ENCODE peak calls at places on chromosomes 1 and 21, in four cellular contexts. I, X, F and U are unnamed samples.

GRCh38 chr1:211643324-211644212 is 31.9 kb downstream of the NEK2 start:
- DNase-seq in I (peak), X (peak), F (peak), U (no peak)

GRCh38 chr1:244022301-244022700 is 28.8 kb upstream of the ZBTB18 start:
- DNase-seq in I (no peak), X (no peak), F (no peak), U (no peak)

GRCh38 chr1:2104621-2105427 is 54.6 kb downstream of the PRKCZ start:
- DNase-seq in I (peak), X (no peak), F (no peak), U (no peak)

GRCh38 chr21:17454315-17455027 is 58.4 kb upstream of the CXADR start:
- DNase-seq in I (no peak), X (peak), F (peak), U (no peak)

GRCh38 chr1:97500696-97501297 is 420.0 kb downstream of the DPYD start:
- DNase-seq in I (no peak), X (no peak), F (no peak), U (no peak)

GRCh38 chr1:221574529-221574928 is 167.4 kb downstream of the DUSP10 start:
- DNase-seq in I (no peak), X (no peak), F (no peak), U (no peak)

GRCh38 chr1:41774486-41774990 is 144.2 kb downstream of the HIVEP3 start:
- DNase-seq in I (no peak), X (no peak), F (no peak), U (no peak)

GRCh38 chr1:226635456-226635941 is 86.9 kb downstream of the STUM start:
- DNase-seq in I (peak), X (peak), F (no peak), U (no peak)

GRCh38 chr1:41500378-41500777 is 15.9 kb upstream of the EDN2 start:
- DNase-seq in I (peak), X (no peak), F (no peak), U (peak)

GRCh38 chr1:234208791-234209190 is 164.5 kb upstream of the COA6 start:
- DNase-seq in I (no peak), X (no peak), F (no peak), U (peak)

GRCh38 chr1:151593651-151594625 is 17.9 kb upstream of the SNX27 start:
- DNase-seq in I (peak), X (peak), F (peak), U (no peak)

GRCh38 chr1:37486680-37487618 is 12.6 kb downstream of the ZC3H12A start:
- DNase-seq in I (peak), X (peak), F (peak), U (no peak)

GRCh38 chr1:89809556-89809955 is 11.3 kb upstream of the LRRC8D start:
- DNase-seq in I (no peak), X (no peak), F (no peak), U (no peak)

GRCh38 chr1:202259705-202260104 is 66.1 kb downstream of the LGR6 start:
- DNase-seq in I (peak), X (no peak), F (no peak), U (no peak)

GRCh38 chr1:165632491-165632890 is 1.5 kb downstream of the MGST3 start:
- DNase-seq in I (no peak), X (no peak), F (no peak), U (no peak)

GRCh38 chr1:158002630-158003408 is 9.4 kb downstream of the KIRREL1 start:
- DNase-seq in I (no peak), X (no peak), F (no peak), U (no peak)

GRCh38 chr1:58266242-58266641 is 280.3 kb downstream of the OMA1 start:
- DNase-seq in I (no peak), X (no peak), F (no peak), U (no peak)

GRCh38 chr1:101310484-101310883 is 73.7 kb downstream of the S1PR1 start:
- DNase-seq in I (no peak), X (peak), F (no peak), U (no peak)

GRCh38 chr1:62311473-62311943 is 7.7 kb downstream of the KANK4 start:
- DNase-seq in I (no peak), X (no peak), F (no peak), U (no peak)

GRCh38 chr1:219806642-219807041 is 121.7 kb downstream of the SLC30A10 start:
- DNase-seq in I (no peak), X (no peak), F (no peak), U (no peak)

GRCh38 chr1:178052650-178053461 is 41.0 kb upstream of the RASAL2 start:
- DNase-seq in I (no peak), X (no peak), F (no peak), U (no peak)

GRCh38 chr21:45102391-45102932 is 28.1 kb downstream of the ADARB1 start:
- DNase-seq in I (no peak), X (no peak), F (peak), U (no peak)

GRCh38 chr1:109762821-109763645 is 690 bp downstream of the EPS8L3 start:
- DNase-seq in I (peak), X (no peak), F (no peak), U (no peak)

GRCh38 chr1:11893907-11894251 is 32.3 kb downstream of the KIAA2013 start:
- DNase-seq in I (no peak), X (peak), F (peak), U (no peak)

GRCh38 chr1:26734501-26735058 is 38.8 kb downstream of the ARID1A start:
- DNase-seq in I (no peak), X (no peak), F (no peak), U (no peak)

GRCh38 chr1:46370214-46370633 is 23.9 kb upstream of the FAAH start:
- DNase-seq in I (no peak), X (no peak), F (peak), U (peak)

GRCh38 chr1:2258122-2258812 is 30.1 kb downstream of the SKI start:
- DNase-seq in I (peak), X (no peak), F (no peak), U (no peak)

GRCh38 chr1:232414100-232414499 is 215.8 kb downstream of the SIPA1L2 start:
- DNase-seq in I (no peak), X (no peak), F (no peak), U (no peak)

GRCh38 chr1:204726478-204726877 is 40.9 kb upstream of the LRRN2 start:
- DNase-seq in I (no peak), X (no peak), F (no peak), U (peak)

GRCh38 chr1:185238447-185238846 is 78.6 kb downstream of the IVNS1ABP start:
- DNase-seq in I (no peak), X (peak), F (peak), U (no peak)

GRCh38 chr1:9440261-9440660 is 99.0 kb upstream of the SLC25A33 start:
- DNase-seq in I (no peak), X (no peak), F (no peak), U (no peak)

GRCh38 chr1:9440763-9441194 is 98.5 kb upstream of the SLC25A33 start:
- DNase-seq in I (no peak), X (no peak), F (no peak), U (no peak)

GRCh38 chr1:9437931-9438330 is 101.3 kb upstream of the SLC25A33 start:
- DNase-seq in I (no peak), X (no peak), F (no peak), U (no peak)

GRCh38 chr1:9439074-9439761 is 100.0 kb upstream of the SLC25A33 start:
- DNase-seq in I (no peak), X (no peak), F (no peak), U (no peak)

GRCh38 chr1:9438431-9439073 is 100.7 kb upstream of the SLC25A33 start:
- DNase-seq in I (peak), X (no peak), F (no peak), U (peak)
- H3K27ac ChIP-seq in I (no peak), X (no peak), F (no peak), U (peak)

GRCh38 chr1:17795836-17796645 is 40.9 kb downstream of the ACTL8 start:
- DNase-seq in I (no peak), X (no peak), F (peak), U (no peak)
- H3K27ac ChIP-seq in I (no peak), X (no peak), F (peak), U (no peak)

GRCh38 chr1:32766328-32766972 is 50.7 kb downstream of the YARS1 start:
- DNase-seq in I (peak), X (no peak), F (no peak), U (no peak)

GRCh38 chr1:32765561-32766327 is 51.4 kb downstream of the YARS1 start:
- DNase-seq in I (peak), X (no peak), F (no peak), U (no peak)

GRCh38 chr1:32768110-32768857 is 48.9 kb downstream of the YARS1 start:
- DNase-seq in I (peak), X (no peak), F (no peak), U (no peak)

GRCh38 chr1:32767641-32768040 is 49.5 kb downstream of the YARS1 start:
- DNase-seq in I (peak), X (no peak), F (no peak), U (no peak)

DNA sequence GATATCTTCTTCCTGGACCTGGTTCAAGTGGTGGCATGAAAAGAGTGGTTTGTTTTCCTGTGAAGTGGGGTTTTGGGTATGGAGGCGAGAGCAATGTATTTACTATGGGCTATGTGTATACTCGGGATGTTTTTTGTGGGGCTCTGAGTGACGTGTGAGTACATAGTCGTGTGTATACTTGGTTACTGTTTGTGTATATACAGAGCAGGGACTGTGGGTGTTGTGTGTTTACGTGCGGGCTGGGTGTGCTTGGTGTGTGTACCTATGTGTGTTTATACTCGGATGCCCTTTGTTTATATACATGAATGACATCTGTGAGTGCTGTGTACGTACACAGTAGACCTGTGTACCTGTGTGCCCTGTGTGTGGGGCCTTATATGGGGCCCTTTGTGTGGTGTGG is 50.0 kb downstream of the YARS1 start:
- DNase-seq in I (no peak), X (no peak), F (no peak), U (no peak)
- H3K27ac ChIP-seq in I (no peak), X (no peak), F (no peak), U (peak)

GRCh38 chr1:152953761-152954160 is 6.8 kb downstream of the SPRR5 start:
- DNase-seq in I (no peak), X (no peak), F (no peak), U (peak)
- H3K27ac ChIP-seq in I (no peak), X (no peak), F (no peak), U (peak)